ENCODE peak calls at places on chromosomes 7 and 10, in ten cellular contexts. One of them, this sample, is unnamed.
A peak's percentile ranks its signal among the peaks of the same experiment; 100 is the strongest.

GRCh38 chr10:119652361-119652760 is 1.2 kb downstream of the BAG3 start:
- DNase-seq in mesendoderm: no peak
- DNase-seq in body of pancreas: no peak
- DNase-seq in heart left ventricle: no peak
- DNase-seq in neuronal stem cell: no peak
- DNase-seq in upper lobe of left lung: no peak
- DNase-seq in ovary: no peak
- DNase-seq in breast epithelium: no peak
- DNase-seq in heart right ventricle: no peak
- DNase-seq in aorta: no peak
- DNase-seq in this sample: no peak

GRCh38 chr10:944034-944831 is 12.7 kb upstream of the LARP4B start:
- DNase-seq in ovary: peak; percentile 25
- DNase-seq in heart right ventricle: peak; percentile 60
- DNase-seq in aorta: no peak
- DNase-seq in mesendoderm: no peak
- DNase-seq in neuronal stem cell: no peak
- DNase-seq in breast epithelium: no peak
- DNase-seq in heart left ventricle: peak; percentile 63
- DNase-seq in upper lobe of left lung: peak; percentile 85
- DNase-seq in body of pancreas: peak; percentile 24
- DNase-seq in this sample: peak; percentile 77

GRCh38 chr10:124217906-124218769 is 124.7 kb upstream of the CHST15 start:
- DNase-seq in breast epithelium: no peak
- DNase-seq in heart left ventricle: no peak
- DNase-seq in heart right ventricle: no peak
- DNase-seq in aorta: no peak
- DNase-seq in neuronal stem cell: no peak
- DNase-seq in ovary: no peak
- DNase-seq in body of pancreas: no peak
- DNase-seq in mesendoderm: peak; percentile 45
- DNase-seq in upper lobe of left lung: no peak
- DNase-seq in this sample: no peak

GRCh38 chr7:83514977-83515376 is 134.0 kb downstream of the SEMA3E start:
- DNase-seq in aorta: no peak
- DNase-seq in heart left ventricle: no peak
- DNase-seq in neuronal stem cell: no peak
- DNase-seq in mesendoderm: peak; percentile 50
- DNase-seq in body of pancreas: no peak
- DNase-seq in breast epithelium: no peak
- DNase-seq in upper lobe of left lung: no peak
- DNase-seq in ovary: no peak
- DNase-seq in heart right ventricle: no peak
- DNase-seq in this sample: no peak

GRCh38 chr10:31961264-31961663 is 32.6 kb upstream of the ARHGAP12 start:
- DNase-seq in aorta: no peak
- DNase-seq in upper lobe of left lung: peak; percentile 36
- DNase-seq in ovary: no peak
- DNase-seq in breast epithelium: peak; percentile 72
- DNase-seq in heart right ventricle: no peak
- DNase-seq in neuronal stem cell: no peak
- DNase-seq in heart left ventricle: no peak
- DNase-seq in body of pancreas: peak; percentile 22
- DNase-seq in mesendoderm: no peak
- DNase-seq in this sample: no peak

GRCh38 chr7:42096681-42097637 is 140.1 kb downstream of the GLI3 start:
- DNase-seq in heart left ventricle: peak; percentile 53
- DNase-seq in body of pancreas: peak; percentile 30
- DNase-seq in breast epithelium: no peak
- DNase-seq in ovary: peak; percentile 64
- DNase-seq in mesendoderm: peak; percentile 80
- DNase-seq in neuronal stem cell: no peak
- DNase-seq in upper lobe of left lung: no peak
- DNase-seq in aorta: no peak
- DNase-seq in heart right ventricle: peak; percentile 61
- DNase-seq in this sample: peak; percentile 84

GRCh38 chr7:127782075-127782474 is 130.1 kb downstream of the SND1 start:
- DNase-seq in breast epithelium: no peak
- DNase-seq in aorta: no peak
- DNase-seq in upper lobe of left lung: no peak
- DNase-seq in ovary: no peak
- DNase-seq in body of pancreas: no peak
- DNase-seq in heart left ventricle: no peak
- DNase-seq in neuronal stem cell: no peak
- DNase-seq in mesendoderm: peak; percentile 43
- DNase-seq in heart right ventricle: no peak
- DNase-seq in this sample: no peak

GRCh38 chr7:48059706-48060105 is 24.4 kb downstream of the C7orf57 start:
- DNase-seq in upper lobe of left lung: peak; percentile 62
- DNase-seq in body of pancreas: peak; percentile 59
- DNase-seq in heart left ventricle: no peak
- DNase-seq in neuronal stem cell: no peak
- DNase-seq in mesendoderm: no peak
- DNase-seq in ovary: no peak
- DNase-seq in breast epithelium: no peak
- DNase-seq in heart right ventricle: no peak
- DNase-seq in aorta: no peak
- DNase-seq in this sample: no peak

GRCh38 chr7:132081686-132082085 is 494.6 kb downstream of the PLXNA4 start:
- DNase-seq in neuronal stem cell: no peak
- DNase-seq in upper lobe of left lung: no peak
- DNase-seq in heart left ventricle: no peak
- DNase-seq in breast epithelium: no peak
- DNase-seq in aorta: no peak
- DNase-seq in heart right ventricle: no peak
- DNase-seq in ovary: no peak
- DNase-seq in mesendoderm: no peak
- DNase-seq in body of pancreas: no peak
- DNase-seq in this sample: peak; percentile 34

GRCh38 chr7:80740778-80741545 is 102.5 kb downstream of the CD36 start:
- DNase-seq in ovary: no peak
- DNase-seq in aorta: no peak
- DNase-seq in heart right ventricle: no peak
- DNase-seq in body of pancreas: no peak
- DNase-seq in neuronal stem cell: no peak
- DNase-seq in mesendoderm: no peak
- DNase-seq in upper lobe of left lung: no peak
- DNase-seq in breast epithelium: no peak
- DNase-seq in heart left ventricle: no peak
- DNase-seq in this sample: no peak

GRCh38 chr7:127943541-127944521 is 87.4 kb downstream of the LRRC4 start:
- DNase-seq in breast epithelium: no peak
- DNase-seq in ovary: peak; percentile 24
- DNase-seq in mesendoderm: no peak
- DNase-seq in body of pancreas: peak; percentile 23
- DNase-seq in upper lobe of left lung: no peak
- DNase-seq in heart right ventricle: no peak
- DNase-seq in aorta: no peak
- DNase-seq in heart left ventricle: peak; percentile 23
- DNase-seq in neuronal stem cell: no peak
- DNase-seq in this sample: no peak

GRCh38 chr7:102872460-102872859 is 40.3 kb upstream of the LRRC17 start:
- DNase-seq in breast epithelium: no peak
- DNase-seq in ovary: no peak
- DNase-seq in upper lobe of left lung: no peak
- DNase-seq in heart right ventricle: no peak
- DNase-seq in neuronal stem cell: no peak
- DNase-seq in aorta: no peak
- DNase-seq in heart left ventricle: no peak
- DNase-seq in mesendoderm: no peak
- DNase-seq in body of pancreas: no peak
- DNase-seq in this sample: no peak

GRCh38 chr7:143408686-143409551 is at the start of gene EPHA1:
- DNase-seq in mesendoderm: peak; percentile 96
- DNase-seq in breast epithelium: no peak
- DNase-seq in heart left ventricle: no peak
- DNase-seq in aorta: peak; percentile 77
- DNase-seq in ovary: no peak
- DNase-seq in body of pancreas: peak; percentile 81
- DNase-seq in neuronal stem cell: no peak
- DNase-seq in upper lobe of left lung: peak; percentile 74
- DNase-seq in heart right ventricle: no peak
- DNase-seq in this sample: no peak

GRCh38 chr7:44384586-44385383 is 59.4 kb upstream of the CAMK2B start:
- DNase-seq in upper lobe of left lung: no peak
- DNase-seq in breast epithelium: peak; percentile 43
- DNase-seq in aorta: no peak
- DNase-seq in mesendoderm: no peak
- DNase-seq in neuronal stem cell: no peak
- DNase-seq in heart left ventricle: peak; percentile 7
- DNase-seq in body of pancreas: no peak
- DNase-seq in heart right ventricle: no peak
- DNase-seq in ovary: no peak
- DNase-seq in this sample: no peak
- H3K36me3 ChIP-seq in upper lobe of left lung: peaks cover 82% of the 10 kb centered on the region
- H3K36me3 ChIP-seq in breast epithelium: peaks cover 19% of the 10 kb centered on the region
- H3K36me3 ChIP-seq in aorta: peaks cover 5% of the 10 kb centered on the region
- H3K36me3 ChIP-seq in mesendoderm: peaks cover 11% of the 10 kb centered on the region
- H3K36me3 ChIP-seq in neuronal stem cell: peaks cover 44% of the 10 kb centered on the region
- H3K36me3 ChIP-seq in heart left ventricle: peaks cover 59% of the 10 kb centered on the region
- H3K36me3 ChIP-seq in body of pancreas: peaks cover 29% of the 10 kb centered on the region
- H3K36me3 ChIP-seq in heart right ventricle: no peaks in the 10 kb centered on the region
- H3K36me3 ChIP-seq in ovary: no peaks in the 10 kb centered on the region
- H3K36me3 ChIP-seq in this sample: peaks cover 30% of the 10 kb centered on the region

GRCh38 chr10:89476676-89477075 is 58.7 kb downstream of the SLC16A12 start:
- DNase-seq in mesendoderm: no peak
- DNase-seq in heart left ventricle: no peak
- DNase-seq in aorta: no peak
- DNase-seq in breast epithelium: peak; percentile 69
- DNase-seq in body of pancreas: peak; percentile 29
- DNase-seq in ovary: no peak
- DNase-seq in heart right ventricle: peak; percentile 18
- DNase-seq in neuronal stem cell: no peak
- DNase-seq in upper lobe of left lung: peak; percentile 75
- DNase-seq in this sample: no peak
- H3K4me1 ChIP-seq in mesendoderm: peaks cover 4% of the 10 kb centered on the region
- H3K4me1 ChIP-seq in heart left ventricle: peaks cover 72% of the 10 kb centered on the region
- H3K4me1 ChIP-seq in aorta: peaks cover 8% of the 10 kb centered on the region
- H3K4me1 ChIP-seq in breast epithelium: peaks cover 10% of the 10 kb centered on the region
- H3K4me1 ChIP-seq in body of pancreas: peaks cover 56% of the 10 kb centered on the region
- H3K4me1 ChIP-seq in ovary: peaks cover 16% of the 10 kb centered on the region
- H3K4me1 ChIP-seq in heart right ventricle: peaks cover 81% of the 10 kb centered on the region
- H3K4me1 ChIP-seq in neuronal stem cell: no peaks in the 10 kb centered on the region
- H3K4me1 ChIP-seq in upper lobe of left lung: peaks cover 19% of the 10 kb centered on the region
- H3K4me1 ChIP-seq in this sample: no peaks in the 10 kb centered on the region

GRCh38 chr7:92205987-92206386 is 27.0 kb upstream of the LRRD1 start:
- DNase-seq in heart right ventricle: no peak
- DNase-seq in breast epithelium: no peak
- DNase-seq in heart left ventricle: no peak
- DNase-seq in mesendoderm: peak; percentile 23
- DNase-seq in body of pancreas: no peak
- DNase-seq in aorta: no peak
- DNase-seq in neuronal stem cell: no peak
- DNase-seq in ovary: no peak
- DNase-seq in upper lobe of left lung: no peak
- DNase-seq in this sample: no peak
- H3K36me3 ChIP-seq in heart right ventricle: no peaks in the 10 kb centered on the region
- H3K36me3 ChIP-seq in breast epithelium: no peaks in the 10 kb centered on the region
- H3K36me3 ChIP-seq in heart left ventricle: peaks cover 43% of the 10 kb centered on the region
- H3K36me3 ChIP-seq in mesendoderm: no peaks in the 10 kb centered on the region
- H3K36me3 ChIP-seq in body of pancreas: peaks cover 13% of the 10 kb centered on the region
- H3K36me3 ChIP-seq in aorta: peaks cover 12% of the 10 kb centered on the region
- H3K36me3 ChIP-seq in neuronal stem cell: peaks cover 8% of the 10 kb centered on the region
- H3K36me3 ChIP-seq in ovary: no peaks in the 10 kb centered on the region
- H3K36me3 ChIP-seq in upper lobe of left lung: peaks cover 84% of the 10 kb centered on the region
- H3K36me3 ChIP-seq in this sample: peaks cover 63% of the 10 kb centered on the region

DNA sequence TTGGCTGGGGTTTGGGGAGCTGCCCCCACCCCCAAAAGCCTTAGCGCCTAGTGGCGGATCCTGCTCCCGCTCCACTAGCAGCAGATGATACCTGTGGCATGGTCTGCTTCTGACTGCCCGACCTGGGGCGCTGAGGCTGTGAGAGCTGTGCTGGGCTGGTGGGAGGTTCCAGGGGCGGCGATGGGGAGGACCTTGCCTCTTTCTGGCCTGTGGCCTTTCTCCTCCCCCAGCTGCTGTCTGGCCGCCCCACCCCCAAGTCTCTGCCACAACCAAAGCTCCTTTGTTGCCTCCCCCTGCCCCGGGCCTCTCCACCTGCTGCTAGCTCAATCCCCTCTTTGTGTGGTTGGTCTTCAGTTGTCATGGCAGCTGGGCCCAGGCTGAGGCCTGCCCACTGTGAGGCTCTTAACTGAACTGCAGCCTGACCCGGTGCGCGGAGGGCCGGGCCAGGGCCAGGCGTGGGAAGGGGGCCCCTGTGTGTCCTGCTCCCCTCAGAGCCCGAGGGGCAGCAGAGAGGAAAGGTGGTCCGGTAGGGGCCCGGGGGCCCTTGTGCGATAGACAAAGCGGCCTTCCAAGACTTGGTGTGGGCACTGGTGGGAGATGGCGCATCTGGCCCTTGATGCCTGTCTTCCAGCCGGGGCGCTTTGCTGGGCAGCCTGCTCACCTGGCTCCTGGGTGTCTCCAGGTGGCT is 4.7 kb downstream of the ZNF775 start:
- DNase-seq in ovary: no peak
- DNase-seq in aorta: peak; percentile 73
- DNase-seq in mesendoderm: peak; percentile 98
- DNase-seq in neuronal stem cell: peak; percentile 94
- DNase-seq in breast epithelium: no peak
- DNase-seq in body of pancreas: peak; percentile 63
- DNase-seq in upper lobe of left lung: no peak
- DNase-seq in heart left ventricle: no peak
- DNase-seq in heart right ventricle: no peak
- DNase-seq in this sample: peak; percentile 83
- H3K4me1 ChIP-seq in ovary: peaks cover 8% of the 10 kb centered on the region
- H3K4me1 ChIP-seq in aorta: no peaks in the 10 kb centered on the region
- H3K4me1 ChIP-seq in mesendoderm: peaks cover 23% of the 10 kb centered on the region
- H3K4me1 ChIP-seq in neuronal stem cell: peaks cover 56% of the 10 kb centered on the region
- H3K4me1 ChIP-seq in breast epithelium: no peaks in the 10 kb centered on the region
- H3K4me1 ChIP-seq in body of pancreas: peaks cover 36% of the 10 kb centered on the region
- H3K4me1 ChIP-seq in upper lobe of left lung: peaks cover 8% of the 10 kb centered on the region
- H3K4me1 ChIP-seq in heart left ventricle: peaks cover 18% of the 10 kb centered on the region
- H3K4me1 ChIP-seq in heart right ventricle: peaks cover 49% of the 10 kb centered on the region
- H3K4me1 ChIP-seq in this sample: peaks cover 58% of the 10 kb centered on the region

This sample was measured in sigmoid colon.